ENCODE peak calls at places on chromosomes 11 and 22, in nine cellular contexts. L is SIG-M5, T is AG09309, J is posterior cingulate gyrus, N is HFFc6, O is SHP77, Z is pancreas, P is HuH-7.5, R is A549. W is an unnamed sample.

GRCh38 chr22:27591060-27591459 is 210.5 kb downstream of the MN1 start:
- DNase-seq in P (no peak), T (no peak), R (no peak), Z (peak; percentile 63), O (no peak), L (no peak), J (peak; percentile 47), N (no peak), W (no peak)

GRCh38 chr22:26669060-26669481 is 11.7 kb downstream of the MIAT start:
- DNase-seq in T (no peak), P (no peak), L (no peak), N (peak; percentile 82), R (peak; percentile 76), O (peak; percentile 37), Z (peak; percentile 71), J (peak; percentile 83), W (peak; percentile 82)

GRCh38 chr22:50218153-50218995 is 17.6 kb downstream of the SELENOO start:
- DNase-seq in T (no peak), N (no peak), O (peak; percentile 24), J (peak; percentile 84), P (no peak), L (no peak), Z (peak; percentile 60), R (no peak), W (no peak)

GRCh38 chr11:116207781-116208180 is 565.0 kb downstream of the BUD13 start:
- DNase-seq in N (no peak), O (no peak), Z (no peak), L (no peak), J (no peak), P (no peak), T (no peak), R (no peak), W (no peak)

GRCh38 chr22:46058591-46059519 is 81.9 kb upstream of the WNT7B start:
- DNase-seq in J (peak; percentile 89), O (no peak), R (no peak), P (no peak), N (no peak), T (no peak), L (no peak), Z (peak; percentile 38), W (no peak)

GRCh38 chr11:49208006-49208721 is at the start of gene FOLH1:
- DNase-seq in O (no peak), T (no peak), R (no peak), L (no peak), J (peak; percentile 94), N (no peak), Z (no peak), P (peak; percentile 35), W (no peak)

GRCh38 chr11:72012897-72013721 is 14.4 kb downstream of the IL18BP start:
- DNase-seq in R (peak; percentile 59), T (peak; percentile 74), J (peak; percentile 95), Z (peak; percentile 64), O (no peak), L (no peak), P (no peak), N (no peak), W (no peak)

GRCh38 chr11:57224537-57224936 is 12.5 kb downstream of the APLNR start:
- DNase-seq in J (no peak), T (peak; percentile 21), O (no peak), L (no peak), Z (no peak), N (peak; percentile 68), R (peak; percentile 55), P (no peak), W (peak; percentile 56)

GRCh38 chr11:115981814-115982471 is 477.7 kb upstream of the CADM1 start:
- DNase-seq in P (no peak), R (no peak), N (no peak), T (no peak), Z (no peak), L (no peak), O (no peak), J (no peak), W (no peak)

GRCh38 chr11:84247931-84248330 is 961.8 kb upstream of the CCDC90B start:
- DNase-seq in P (no peak), L (no peak), T (no peak), N (no peak), J (no peak), O (no peak), R (no peak), Z (no peak), W (no peak)

GRCh38 chr11:69101100-69101791 is 52.5 kb downstream of the TPCN2 start:
- DNase-seq in N (peak; percentile 60), T (no peak), R (peak; percentile 81), Z (peak; percentile 90), L (no peak), J (peak; percentile 96), P (peak; percentile 99), O (peak; percentile 66), W (peak; percentile 60)

GRCh38 chr22:17107547-17107810 is 13.7 kb downstream of the TMEM121B start:
- DNase-seq in N (no peak), P (no peak), O (no peak), Z (no peak), L (no peak), J (no peak), T (no peak), R (no peak), W (no peak)

GRCh38 chr11:72829178-72829577 is 15.0 kb downstream of the ATG16L2 start:
- DNase-seq in O (no peak), P (no peak), N (no peak), T (no peak), Z (no peak), L (no peak), R (no peak), J (no peak), W (no peak)

GRCh38 chr22:46387748-46388147 is 52.2 kb downstream of the TRMU start:
- DNase-seq in R (no peak), N (no peak), Z (no peak), T (no peak), L (no peak), P (no peak), J (no peak), O (no peak), W (no peak)

GRCh38 chr11:132838621-132839020 is 693.7 kb downstream of the OPCML start:
- DNase-seq in O (no peak), J (peak; percentile 88), R (no peak), T (no peak), N (peak; percentile 50), P (no peak), L (no peak), Z (no peak), W (peak; percentile 54)

GRCh38 chr22:23496445-23496833 is 83.7 kb downstream of the IGLL1 start:
- DNase-seq in T (no peak), L (no peak), O (no peak), J (peak; percentile 52), N (no peak), Z (no peak), P (no peak), R (no peak), W (no peak)

GRCh38 chr11:79400717-79401330 is 40.0 kb downstream of the TENM4 start:
- DNase-seq in L (no peak), O (peak; percentile 28), N (peak; percentile 42), Z (peak; percentile 19), T (no peak), J (no peak), P (no peak), R (peak; percentile 34), W (peak; percentile 31)

GRCh38 chr11:117064275-117064674 is 34.0 kb downstream of the SIK3 start:
- DNase-seq in O (no peak), N (peak; percentile 53), J (no peak), R (no peak), L (no peak), Z (no peak), P (no peak), T (no peak), W (peak; percentile 74)

GRCh38 chr11:135075740-135076139 is 663.7 kb upstream of the B3GAT1 start:
- DNase-seq in R (peak; percentile 83), L (no peak), O (no peak), N (peak; percentile 32), Z (peak; percentile 77), P (no peak), J (no peak), T (no peak), W (peak; percentile 5)

GRCh38 chr22:37567991-37568390 is 7.7 kb downstream of the CDC42EP1 start:
- DNase-seq in T (no peak), N (no peak), Z (peak; percentile 63), J (no peak), O (no peak), R (no peak), L (no peak), P (no peak), W (no peak)

GRCh38 chr22:35749808-35750207 is 32.1 kb downstream of the APOL5 start:
- DNase-seq in R (no peak), N (no peak), O (no peak), Z (no peak), J (no peak), L (no peak), T (peak; percentile 63), P (no peak), W (peak; percentile 76)

GRCh38 chr11:68946416-68947090 is 34.2 kb downstream of the MRGPRD start:
- DNase-seq in Z (no peak), N (peak; percentile 84), P (no peak), O (no peak), L (no peak), J (peak; percentile 85), T (peak; percentile 63), R (peak; percentile 33), W (peak; percentile 82)

GRCh38 chr11:3167143-3168119 is 2.3 kb upstream of the OSBPL5 start:
- DNase-seq in N (no peak), Z (no peak), T (no peak), O (no peak), P (no peak), J (peak; percentile 62), L (no peak), R (no peak), W (no peak)

GRCh38 chr22:37328017-37328416 is 45.7 kb downstream of the CYTH4 start:
- DNase-seq in N (peak; percentile 93), Z (no peak), J (no peak), P (no peak), O (no peak), T (peak; percentile 63), R (peak; percentile 67), L (no peak), W (peak; percentile 88)

GRCh38 chr11:20839231-20839630 is 169.8 kb downstream of the NELL1 start:
- DNase-seq in L (no peak), Z (no peak), T (no peak), N (no peak), J (no peak), R (no peak), P (no peak), O (no peak), W (no peak)

GRCh38 chr11:75275581-75275980 is 35.0 kb downstream of the TPBGL start:
- DNase-seq in N (no peak), O (no peak), L (no peak), J (peak; percentile 91), T (no peak), Z (no peak), R (no peak), P (no peak), W (no peak)

GRCh38 chr11:45105233-45105992 is 41.0 kb upstream of the PRDM11 start:
- DNase-seq in R (peak; percentile 69), P (peak; percentile 50), Z (peak; percentile 76), N (peak; percentile 39), L (no peak), J (peak; percentile 97), O (peak; percentile 87), T (no peak), W (peak; percentile 84)